ENCODE peak calls at places on chromosomes 11 and 22, in four cellular contexts. H is A549, F is K562, I is HepG2. B is an unnamed sample.

GRCh38 chr22:46046299-46046685 is 69.3 kb upstream of the WNT7B start:
- DNase-seq in H (no peak), F (no peak), I (no peak), B (no peak)

GRCh38 chr22:17672417-17672991 is 33.9 kb downstream of the BCL2L13 start:
- DNase-seq in H (no peak), F (no peak), I (no peak), B (no peak)

GRCh38 chr22:21760640-21761039 is 25.0 kb upstream of the YPEL1 start:
- DNase-seq in H (no peak), F (peak), I (no peak), B (no peak)

GRCh38 chr22:46602025-46602424 is 18.2 kb upstream of the GRAMD4 start:
- DNase-seq in H (no peak), F (no peak), I (no peak), B (no peak)

GRCh38 chr11:57073121-57073520 is 84.4 kb downstream of the OR5AK2 start:
- DNase-seq in H (peak), F (no peak), I (no peak), B (no peak)

GRCh38 chr11:126938718-126939117 is 61.9 kb downstream of the KIRREL3 start:
- DNase-seq in H (no peak), F (no peak), I (no peak), B (no peak)

GRCh38 chr11:78886616-78887015 is 312.0 kb upstream of the NARS2 start:
- DNase-seq in H (no peak), F (no peak), I (no peak), B (no peak)

GRCh38 chr11:133927690-133928627 is 28.8 kb downstream of the IGSF9B start:
- DNase-seq in H (peak), F (peak), I (peak), B (no peak)

GRCh38 chr11:21988477-21988876 is 204.4 kb upstream of the ANO5 start:
- DNase-seq in H (peak), F (no peak), I (peak), B (no peak)

GRCh38 chr11:10604340-10604748 is 35.9 kb upstream of the LYVE1 start:
- DNase-seq in H (no peak), F (no peak), I (peak), B (no peak)

GRCh38 chr11:776459-777287 is 614 bp downstream of the GATD1 start:
- DNase-seq in H (no peak), F (peak), I (no peak), B (no peak)

GRCh38 chr11:112363527-112363926 is 102.9 kb upstream of the PLET1 start:
- DNase-seq in H (no peak), F (no peak), I (no peak), B (no peak)

GRCh38 chr11:6200975-6201374 is 2.0 kb downstream of the OR52W1 start:
- DNase-seq in H (no peak), F (no peak), I (no peak), B (no peak)

GRCh38 chr11:18379201-18379600 is 15.2 kb upstream of the LDHA start:
- DNase-seq in H (no peak), F (no peak), I (no peak), B (no peak)

GRCh38 chr11:132408877-132409276 is 1038.5 kb downstream of the NTM start:
- DNase-seq in H (no peak), F (no peak), I (no peak), B (peak)

GRCh38 chr11:83071641-83072591 is at the start of gene RAB30:
- DNase-seq in H (peak), F (peak), I (peak), B (peak)

GRCh38 chr11:38095268-38095667 is 1497.2 kb upstream of the RAG2 start:
- DNase-seq in H (no peak), F (no peak), I (no peak), B (no peak)
- TF ChIP-seq REST in H (no peak), F (no peak), I (no peak), B (no peak)

DNA sequence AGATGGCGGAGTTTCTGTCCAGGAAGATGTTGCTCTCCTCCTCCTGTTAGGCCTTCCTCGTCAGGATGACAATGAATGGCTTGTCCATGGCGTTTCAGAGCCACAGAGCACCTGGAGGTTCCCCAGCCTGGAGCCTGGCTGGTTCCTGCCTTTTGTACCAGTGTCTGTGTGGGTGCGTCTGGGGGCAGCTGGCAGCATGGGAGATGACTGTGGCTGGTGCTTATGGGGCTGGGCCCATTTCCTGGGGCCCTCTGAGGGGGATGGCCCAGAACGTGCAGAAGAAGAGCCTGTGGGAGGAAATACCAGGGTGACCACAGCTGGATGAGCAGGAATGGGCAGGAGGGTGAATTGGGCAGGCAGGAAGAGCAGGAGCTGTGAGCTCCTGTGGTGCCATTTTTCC is 6.7 kb downstream of the SLC37A2 start:
- DNase-seq in H (no peak), F (no peak), I (no peak), B (no peak)
- TF ChIP-seq MYC in H (no peak), F (no peak), I (no peak), B (no peak)

GRCh38 chr11:7512525-7513209 is 1.1 kb upstream of the PPFIBP2 start:
- DNase-seq in H (no peak), F (no peak), I (peak), B (no peak)
- TF ChIP-seq REST in H (no peak), F (no peak), I (no peak), B (no peak)

DNA sequence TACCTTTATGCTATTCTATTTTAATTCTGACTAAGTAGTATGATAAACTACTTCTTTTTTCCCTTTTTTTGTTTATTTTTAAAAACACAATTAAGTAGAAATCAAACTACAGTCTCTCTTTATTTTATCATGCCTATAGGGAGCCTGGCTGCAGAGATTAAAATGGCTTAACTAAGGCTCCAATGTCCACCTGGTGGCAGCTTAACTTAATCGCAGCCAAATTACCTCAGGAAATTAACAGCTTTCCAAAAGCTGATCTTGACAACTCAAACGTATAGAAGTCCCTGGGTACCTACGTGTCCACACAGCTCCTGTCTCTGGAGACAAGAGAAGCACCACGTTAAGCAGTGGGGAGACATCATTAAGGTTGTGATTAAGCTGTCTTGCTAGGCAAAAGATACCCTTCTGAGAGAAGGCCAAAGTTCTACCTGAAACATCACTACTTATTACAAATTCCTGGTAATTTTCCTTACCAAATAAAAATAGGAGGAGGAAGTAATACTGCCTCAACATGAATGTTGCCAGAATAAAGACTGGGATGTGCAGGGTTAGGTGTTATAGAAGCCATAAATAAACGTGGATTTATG is 63.2 kb upstream of the SNX19 start:
- DNase-seq in H (peak), F (peak), I (no peak), B (no peak)
- TF ChIP-seq MYC in H (no peak), F (no peak), I (no peak), B (no peak)

DNA sequence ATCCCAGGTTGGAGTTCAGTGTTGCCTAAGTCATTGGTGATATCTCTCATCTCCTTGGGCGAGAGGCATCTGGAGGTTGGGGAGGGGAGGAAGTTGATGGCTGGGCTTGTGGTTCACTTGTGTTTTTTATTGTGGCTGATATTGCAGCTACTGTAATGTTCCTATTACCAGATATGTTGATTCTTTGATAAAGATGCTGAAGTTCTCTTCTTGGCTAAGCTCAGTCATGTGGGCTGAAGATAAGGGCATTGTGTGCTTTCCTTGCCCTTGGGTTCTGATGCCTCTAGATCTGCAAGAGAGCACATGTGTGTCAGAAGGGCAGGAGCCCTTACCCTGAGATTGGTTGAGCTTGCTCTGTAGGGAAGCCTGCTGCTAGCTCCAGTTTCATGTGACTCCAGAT is 12.0 kb downstream of the STX3 start:
- DNase-seq in H (no peak), F (no peak), I (no peak), B (no peak)
- TF ChIP-seq REST in H (no peak), F (peak), I (no peak), B (no peak)

GRCh38 chr11:130834886-130835285 is 81.4 kb downstream of the SNX19 start:
- DNase-seq in H (no peak), F (no peak), I (no peak), B (no peak)
- TF ChIP-seq MYC in H (no peak), F (no peak), I (no peak), B (no peak)

B was measured in GM12878.